ENCODE peak calls at places on chromosomes 13 and 19, in eight cellular contexts. One of them, this sample, is unnamed.

GRCh38 chr19:2261438-2262172 is 5.4 kb upstream of the JSRP1 start:
- DNase-seq in fibroblast of pulmonary artery: peak
- DNase-seq in T-cell: no peak
- DNase-seq in iris pigment epithelial cell: no peak
- DNase-seq in CD4-positive, alpha-beta memory T cell: peak
- DNase-seq in progenitor cell of endocrine pancreas: no peak
- DNase-seq in kidney glomerular epithelial cell: no peak
- DNase-seq in H54: no peak
- DNase-seq in this sample: no peak

GRCh38 chr13:71217827-71218226 is 649.2 kb downstream of the DACH1 start:
- DNase-seq in fibroblast of pulmonary artery: no peak
- DNase-seq in T-cell: no peak
- DNase-seq in iris pigment epithelial cell: no peak
- DNase-seq in CD4-positive, alpha-beta memory T cell: no peak
- DNase-seq in progenitor cell of endocrine pancreas: no peak
- DNase-seq in kidney glomerular epithelial cell: no peak
- DNase-seq in H54: no peak
- DNase-seq in this sample: no peak

GRCh38 chr19:34773555-34773864 is 495 bp upstream of the ZNF599 start:
- DNase-seq in fibroblast of pulmonary artery: no peak
- DNase-seq in T-cell: no peak
- DNase-seq in iris pigment epithelial cell: no peak
- DNase-seq in CD4-positive, alpha-beta memory T cell: no peak
- DNase-seq in progenitor cell of endocrine pancreas: no peak
- DNase-seq in kidney glomerular epithelial cell: no peak
- DNase-seq in H54: no peak
- DNase-seq in this sample: no peak

GRCh38 chr13:26062853-26063444 is 11.1 kb upstream of the SHISA2 start:
- DNase-seq in fibroblast of pulmonary artery: peak
- DNase-seq in T-cell: peak
- DNase-seq in iris pigment epithelial cell: peak
- DNase-seq in CD4-positive, alpha-beta memory T cell: peak
- DNase-seq in progenitor cell of endocrine pancreas: no peak
- DNase-seq in kidney glomerular epithelial cell: peak
- DNase-seq in H54: no peak
- DNase-seq in this sample: no peak

GRCh38 chr13:99442273-99442895 is 58.9 kb upstream of the TM9SF2 start:
- DNase-seq in fibroblast of pulmonary artery: peak
- DNase-seq in T-cell: peak
- DNase-seq in iris pigment epithelial cell: peak
- DNase-seq in CD4-positive, alpha-beta memory T cell: peak
- DNase-seq in progenitor cell of endocrine pancreas: no peak
- DNase-seq in kidney glomerular epithelial cell: peak
- DNase-seq in H54: no peak
- DNase-seq in this sample: peak

GRCh38 chr19:12786149-12786870 is 5.0 kb upstream of the JUNB start:
- DNase-seq in fibroblast of pulmonary artery: no peak
- DNase-seq in T-cell: no peak
- DNase-seq in iris pigment epithelial cell: no peak
- DNase-seq in CD4-positive, alpha-beta memory T cell: no peak
- DNase-seq in progenitor cell of endocrine pancreas: no peak
- DNase-seq in kidney glomerular epithelial cell: no peak
- DNase-seq in H54: no peak
- DNase-seq in this sample: no peak

GRCh38 chr19:9306443-9306842 is 3.2 kb downstream of the ZNF699 start:
- DNase-seq in fibroblast of pulmonary artery: peak
- DNase-seq in T-cell: no peak
- DNase-seq in iris pigment epithelial cell: peak
- DNase-seq in CD4-positive, alpha-beta memory T cell: no peak
- DNase-seq in progenitor cell of endocrine pancreas: no peak
- DNase-seq in kidney glomerular epithelial cell: peak
- DNase-seq in H54: peak
- DNase-seq in this sample: peak

GRCh38 chr13:30421093-30422055 is 919 bp upstream of the UBE2L5 start:
- DNase-seq in fibroblast of pulmonary artery: peak
- DNase-seq in T-cell: no peak
- DNase-seq in iris pigment epithelial cell: peak
- DNase-seq in CD4-positive, alpha-beta memory T cell: peak
- DNase-seq in progenitor cell of endocrine pancreas: peak
- DNase-seq in kidney glomerular epithelial cell: peak
- DNase-seq in H54: peak
- DNase-seq in this sample: peak

GRCh38 chr13:41229356-41229755 is 34.0 kb downstream of the MTRF1 start:
- DNase-seq in fibroblast of pulmonary artery: no peak
- DNase-seq in T-cell: no peak
- DNase-seq in iris pigment epithelial cell: no peak
- DNase-seq in CD4-positive, alpha-beta memory T cell: no peak
- DNase-seq in progenitor cell of endocrine pancreas: no peak
- DNase-seq in kidney glomerular epithelial cell: no peak
- DNase-seq in H54: no peak
- DNase-seq in this sample: no peak

GRCh38 chr13:37141011-37141410 is 35.5 kb upstream of the CSNK1A1L start:
- DNase-seq in fibroblast of pulmonary artery: peak
- DNase-seq in T-cell: no peak
- DNase-seq in iris pigment epithelial cell: no peak
- DNase-seq in CD4-positive, alpha-beta memory T cell: no peak
- DNase-seq in progenitor cell of endocrine pancreas: no peak
- DNase-seq in kidney glomerular epithelial cell: no peak
- DNase-seq in H54: no peak
- DNase-seq in this sample: no peak